ENCODE peak calls at places on chromosome 5, in ten cellular contexts. J, M, Z, E, H, I, O, W, Q and G are unnamed samples.

GRCh38 chr5:39064450-39064849 is 9.7 kb downstream of the RICTOR start:
- DNase-seq in J (no peak), M (no peak), Z (no peak), E (no peak), H (no peak), I (no peak), O (no peak), W (no peak), Q (no peak), G (no peak)

GRCh38 chr5:103346162-103346748 is 87.7 kb downstream of the MACIR start:
- DNase-seq in J (no peak), M (no peak), Z (no peak), E (no peak), H (no peak), I (peak), O (no peak), W (no peak), Q (no peak), G (no peak)

GRCh38 chr5:2921651-2922050 is 170.2 kb upstream of the IRX2 start:
- DNase-seq in J (no peak), M (no peak), Z (peak), E (no peak), H (no peak), I (no peak), O (no peak), W (no peak), Q (no peak), G (no peak)

GRCh38 chr5:34772691-34773090 is 66.3 kb upstream of the TTC23L start:
- DNase-seq in J (no peak), M (no peak), Z (no peak), E (no peak), H (no peak), I (no peak), O (no peak), W (no peak), Q (no peak), G (no peak)

GRCh38 chr5:77225531-77225930 is 15.1 kb downstream of the PDE8B start:
- DNase-seq in J (no peak), M (no peak), Z (no peak), E (no peak), H (no peak), I (no peak), O (no peak), W (no peak), Q (no peak), G (no peak)

GRCh38 chr5:18534119-18534518 is 899.9 kb downstream of the TAF11L14 start:
- DNase-seq in J (no peak), M (no peak), Z (no peak), E (no peak), H (no peak), I (no peak), O (no peak), W (no peak), Q (no peak), G (no peak)

GRCh38 chr5:73818357-73818756 is 192.4 kb downstream of the ARHGEF28 start:
- DNase-seq in J (no peak), M (no peak), Z (no peak), E (no peak), H (no peak), I (no peak), O (peak), W (no peak), Q (no peak), G (no peak)

GRCh38 chr5:169494383-169495251 is 89.0 kb upstream of the SPDL1 start:
- DNase-seq in J (no peak), M (no peak), Z (no peak), E (no peak), H (no peak), I (no peak), O (peak), W (no peak), Q (no peak), G (no peak)

GRCh38 chr5:180798193-180798592 is 4.4 kb downstream of the MGAT1 start:
- DNase-seq in J (no peak), M (no peak), Z (no peak), E (no peak), H (no peak), I (no peak), O (no peak), W (no peak), Q (no peak), G (no peak)

GRCh38 chr5:51395245-51395644 is 12.0 kb downstream of the ISL1 start:
- DNase-seq in J (no peak), M (no peak), Z (no peak), E (no peak), H (no peak), I (no peak), O (no peak), W (no peak), Q (no peak), G (no peak)

GRCh38 chr5:14110196-14110595 is 32.9 kb upstream of the TRIO start:
- DNase-seq in J (no peak), M (no peak), Z (no peak), E (no peak), H (no peak), I (no peak), O (peak), W (no peak), Q (no peak), G (no peak)

GRCh38 chr5:120901199-120901598 is 437.1 kb downstream of the PRR16 start:
- DNase-seq in J (no peak), M (no peak), Z (no peak), E (no peak), H (no peak), I (no peak), O (no peak), W (no peak), Q (no peak), G (no peak)

GRCh38 chr5:464843-465590 is 22.0 kb downstream of the EXOC3 start:
- DNase-seq in J (peak), M (peak), Z (no peak), E (no peak), H (no peak), I (no peak), O (no peak), W (no peak), Q (no peak), G (no peak)

GRCh38 chr5:132787076-132787475 is 10.0 kb upstream of the SEPTIN8 start:
- DNase-seq in J (no peak), M (no peak), Z (no peak), E (no peak), H (no peak), I (no peak), O (peak), W (no peak), Q (no peak), G (no peak)

GRCh38 chr5:158640581-158640980 is 459.1 kb downstream of the EBF1 start:
- DNase-seq in J (no peak), M (no peak), Z (no peak), E (no peak), H (no peak), I (no peak), O (peak), W (no peak), Q (no peak), G (no peak)

GRCh38 chr5:153122416-153122815 is 368.1 kb upstream of the GRIA1 start:
- DNase-seq in J (no peak), M (no peak), Z (no peak), E (no peak), H (no peak), I (peak), O (no peak), W (no peak), Q (no peak), G (no peak)

GRCh38 chr5:150946351-150946905 is 41.6 kb upstream of the ZNF300 start:
- DNase-seq in J (peak), M (peak), Z (peak), E (peak), H (no peak), I (no peak), O (peak), W (no peak), Q (peak), G (peak)

GRCh38 chr5:122937914-122938313 is 92.5 kb downstream of the SNX24 start:
- DNase-seq in J (no peak), M (no peak), Z (no peak), E (peak), H (no peak), I (no peak), O (no peak), W (no peak), Q (no peak), G (no peak)

GRCh38 chr5:150596826-150597225 is 43.6 kb upstream of the SYNPO start:
- DNase-seq in J (peak), M (no peak), Z (no peak), E (no peak), H (no peak), I (no peak), O (no peak), W (no peak), Q (no peak), G (no peak)

GRCh38 chr5:168152660-168153059 is 138.8 kb upstream of the WWC1 start:
- DNase-seq in J (no peak), M (no peak), Z (no peak), E (no peak), H (no peak), I (no peak), O (peak), W (no peak), Q (no peak), G (no peak)

GRCh38 chr5:127337876-127338275 is 47.3 kb downstream of the MEGF10 start:
- DNase-seq in J (no peak), M (no peak), Z (no peak), E (no peak), H (no peak), I (no peak), O (no peak), W (no peak), Q (no peak), G (no peak)

GRCh38 chr5:139808481-139809330 is 13.1 kb downstream of the PSD2 start:
- DNase-seq in J (peak), M (peak), Z (no peak), E (peak), H (no peak), I (peak), O (peak), W (no peak), Q (no peak), G (no peak)

GRCh38 chr5:179819296-179820126 is 1.2 kb upstream of the SQSTM1 start:
- DNase-seq in J (peak), M (peak), Z (peak), E (peak), H (no peak), I (peak), O (peak), W (no peak), Q (no peak), G (peak)

GRCh38 chr5:33272288-33272687 is 168.5 kb upstream of the TARS1 start:
- DNase-seq in J (no peak), M (no peak), Z (no peak), E (no peak), H (no peak), I (no peak), O (peak), W (no peak), Q (peak), G (no peak)

GRCh38 chr5:14476791-14477435 is 104.7 kb upstream of the OTULINL start:
- DNase-seq in J (no peak), M (no peak), Z (no peak), E (no peak), H (no peak), I (no peak), O (peak), W (no peak), Q (peak), G (no peak)

GRCh38 chr5:20601678-20602100 is 613.7 kb upstream of the CDH18 start:
- DNase-seq in J (no peak), M (no peak), Z (no peak), E (no peak), H (no peak), I (peak), O (peak), W (no peak), Q (no peak), G (no peak)

GRCh38 chr5:140165921-140166270 is 9.1 kb upstream of the CYSTM1 start:
- DNase-seq in J (no peak), M (no peak), Z (no peak), E (no peak), H (no peak), I (no peak), O (no peak), W (no peak), Q (no peak), G (no peak)

GRCh38 chr5:88140396-88140862 is 128.2 kb downstream of the TMEM161B start:
- DNase-seq in J (no peak), M (no peak), Z (no peak), E (peak), H (no peak), I (peak), O (peak), W (no peak), Q (no peak), G (no peak)

GRCh38 chr5:1041225-1042186 is 32.9 kb downstream of the NKD2 start:
- DNase-seq in J (no peak), M (no peak), Z (no peak), E (no peak), H (no peak), I (no peak), O (no peak), W (no peak), Q (no peak), G (no peak)

DNA sequence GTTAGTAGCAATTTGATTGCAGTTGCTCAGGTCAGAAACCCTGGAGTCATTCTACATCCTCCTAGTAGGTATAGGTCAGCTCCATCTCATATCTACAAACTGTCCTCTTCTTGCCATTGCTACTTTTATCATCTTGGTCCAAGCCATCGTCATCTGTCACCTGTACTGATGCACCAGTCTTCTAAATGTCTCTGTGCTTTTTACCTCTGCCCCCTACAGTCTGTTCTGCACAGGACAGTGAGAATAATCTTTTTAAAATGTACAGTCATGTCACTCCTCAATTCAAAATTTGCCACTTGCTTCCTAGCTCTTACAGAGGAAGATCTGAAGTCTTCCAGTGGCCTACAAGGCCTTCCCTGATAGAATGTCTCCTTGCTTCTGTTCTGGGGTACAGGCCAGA is 6.8 kb downstream of the NNT start:
- DNase-seq in J (no peak), M (no peak), Z (no peak), E (no peak), H (no peak), I (no peak), O (no peak), W (no peak), Q (no peak), G (no peak)
- TF ChIP-seq CTCF in J (no peak), M (no peak), Z (no peak), E (no peak), H (no peak), I (peak), O (peak), W (no peak), Q (peak), G (no peak)

DNA sequence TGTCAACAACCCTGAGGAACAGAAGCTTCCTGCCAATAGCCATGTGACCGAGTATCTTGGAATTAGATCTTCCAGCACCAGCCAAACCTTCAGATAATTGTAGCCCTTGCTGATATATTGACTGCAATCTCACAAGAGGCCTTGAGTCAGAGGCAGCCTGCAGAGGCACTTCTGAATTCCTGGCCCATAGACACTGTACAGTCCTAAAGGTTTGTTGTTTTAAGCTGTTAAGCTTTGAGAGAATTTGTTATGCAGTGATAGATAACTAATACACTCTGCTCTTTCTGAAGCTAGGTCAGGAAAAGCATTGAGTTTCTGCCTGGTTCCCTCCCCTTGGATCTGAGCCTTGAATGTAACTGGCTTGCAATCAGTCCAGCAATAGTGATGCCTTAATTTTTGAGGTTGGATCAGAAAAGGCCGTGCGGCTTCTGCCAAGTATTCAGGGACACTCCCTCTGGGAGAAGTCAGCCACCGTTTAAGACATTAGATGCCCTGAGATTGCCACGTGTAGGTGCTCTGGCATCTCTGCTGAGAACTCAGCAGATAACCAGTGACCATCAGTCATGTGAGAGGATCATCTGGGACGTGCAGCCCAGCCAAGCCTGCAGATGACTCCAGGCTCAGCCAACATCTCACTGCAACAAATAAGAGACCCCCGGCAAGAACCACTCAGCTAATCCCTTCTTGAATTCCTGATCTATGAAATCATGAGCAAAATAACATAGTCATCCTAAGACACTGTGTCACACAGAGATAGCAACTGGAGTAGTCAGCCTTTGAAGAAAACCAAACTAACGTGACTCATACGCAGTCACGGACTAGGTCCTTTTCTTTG is 126.8 kb upstream of the STC2 start:
- DNase-seq in J (no peak), M (peak), Z (no peak), E (no peak), H (no peak), I (no peak), O (peak), W (no peak), Q (peak), G (no peak)
- H3K27ac ChIP-seq in J (no peak), M (peak), Z (peak), E (no peak), H (no peak), I (no peak), O (peak), W (no peak), Q (peak), G (peak)

GRCh38 chr5:8845316-8845715 is 700.6 kb downstream of the SEMA5A start:
- DNase-seq in J (no peak), M (no peak), Z (no peak), E (no peak), H (no peak), I (no peak), O (peak), W (no peak), Q (no peak), G (no peak)

GRCh38 chr5:8844847-8845246 is 701.0 kb downstream of the SEMA5A start:
- DNase-seq in J (no peak), M (peak), Z (no peak), E (no peak), H (no peak), I (no peak), O (no peak), W (no peak), Q (no peak), G (no peak)

GRCh38 chr5:8843766-8844165 is 702.1 kb downstream of the SEMA5A start:
- DNase-seq in J (no peak), M (peak), Z (no peak), E (peak), H (no peak), I (peak), O (peak), W (no peak), Q (no peak), G (peak)

GRCh38 chr5:8844206-8844605 is 701.7 kb downstream of the SEMA5A start:
- DNase-seq in J (no peak), M (no peak), Z (no peak), E (no peak), H (no peak), I (no peak), O (no peak), W (no peak), Q (no peak), G (no peak)

GRCh38 chr5:8842906-8843590 is 702.8 kb downstream of the SEMA5A start:
- DNase-seq in J (no peak), M (no peak), Z (no peak), E (peak), H (no peak), I (peak), O (no peak), W (no peak), Q (no peak), G (no peak)
- TF ChIP-seq CTCF in J (no peak), M (no peak), Z (no peak), E (peak), H (no peak), I (peak), O (peak), W (no peak), Q (peak), G (peak)

DNA sequence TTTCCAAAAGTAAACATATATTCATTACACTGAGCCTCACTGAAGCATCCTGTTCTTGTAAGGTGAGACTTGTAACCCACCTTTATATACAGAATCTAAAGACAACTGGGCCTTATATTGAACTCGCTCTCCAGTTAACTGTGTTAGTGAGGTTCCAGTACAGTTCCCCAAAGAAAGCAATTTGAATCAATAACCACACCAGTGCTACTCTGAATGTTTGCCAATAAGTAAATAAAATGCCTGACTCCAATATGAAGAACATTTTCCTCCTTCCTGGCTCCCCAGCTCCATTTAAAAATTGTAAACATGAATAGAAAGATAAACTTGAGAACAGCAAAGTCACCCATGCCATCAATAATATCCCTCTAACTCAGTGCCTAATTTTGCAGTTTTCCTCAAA is 50.1 kb downstream of the FBXW11 start:
- DNase-seq in J (no peak), M (no peak), Z (no peak), E (no peak), H (no peak), I (no peak), O (no peak), W (no peak), Q (no peak), G (no peak)
- H3K27ac ChIP-seq in J (no peak), M (no peak), Z (no peak), E (no peak), H (no peak), I (no peak), O (no peak), W (no peak), Q (no peak), G (no peak)

GRCh38 chr5:95726811-95727763 is 4.0 kb upstream of the RHOBTB3 start:
- DNase-seq in J (no peak), M (no peak), Z (no peak), E (no peak), H (no peak), I (no peak), O (peak), W (no peak), Q (no peak), G (no peak)

GRCh38 chr5:95725071-95725820 is 5.9 kb upstream of the RHOBTB3 start:
- DNase-seq in J (no peak), M (no peak), Z (no peak), E (no peak), H (no peak), I (no peak), O (peak), W (no peak), Q (no peak), G (no peak)

GRCh38 chr5:95725937-95726810 is 5.0 kb upstream of the RHOBTB3 start:
- DNase-seq in J (no peak), M (no peak), Z (no peak), E (no peak), H (no peak), I (no peak), O (peak), W (no peak), Q (no peak), G (no peak)

GRCh38 chr5:95720094-95720793 is 10.9 kb upstream of the RHOBTB3 start:
- DNase-seq in J (no peak), M (no peak), Z (no peak), E (peak), H (no peak), I (no peak), O (no peak), W (no peak), Q (no peak), G (peak)

GRCh38 chr5:95723632-95724369 is 7.3 kb upstream of the RHOBTB3 start:
- DNase-seq in J (no peak), M (no peak), Z (no peak), E (peak), H (no peak), I (no peak), O (peak), W (no peak), Q (no peak), G (no peak)
- TF ChIP-seq CTCF in J (no peak), M (no peak), Z (no peak), E (no peak), H (no peak), I (no peak), O (no peak), W (no peak), Q (no peak), G (no peak)

DNA sequence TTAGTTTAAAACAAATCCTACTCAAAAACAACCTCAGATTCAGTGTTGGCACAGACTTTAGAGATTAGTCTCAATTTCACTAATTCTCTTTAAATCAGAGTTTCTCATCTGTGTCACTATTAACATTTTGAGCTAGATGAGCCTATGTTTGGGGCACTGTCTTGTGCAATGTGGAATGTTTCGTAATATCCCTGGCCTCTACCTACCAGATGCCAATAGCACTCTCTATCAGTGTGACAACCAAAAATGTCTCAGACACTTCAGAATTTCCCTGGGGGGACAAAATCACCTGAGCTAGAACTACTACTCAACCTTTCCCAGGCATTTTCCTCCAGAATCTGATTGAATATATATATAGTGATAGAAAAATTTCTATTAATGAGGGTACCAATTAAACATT is 465.2 kb upstream of the RGMB start:
- DNase-seq in J (no peak), M (no peak), Z (no peak), E (no peak), H (no peak), I (no peak), O (no peak), W (no peak), Q (no peak), G (no peak)
- H3K27ac ChIP-seq in J (no peak), M (no peak), Z (no peak), E (no peak), H (no peak), I (no peak), O (peak), W (no peak), Q (peak), G (no peak)